ENCODE peak calls at places on chromosomes 7 and 10, in six cellular contexts. S is tibial artery; K is NT2/D1; U is NCI-H1092; B is naive thymus-derived CD4-positive, alpha-beta T cell; L is activated CD8-positive, alpha-beta memory T cell treated with anti-CD3 and anti-CD28 coated beads for 24 hours. D is an unnamed sample.

GRCh38 chr7:99843808-99844207 is 16.0 kb downstream of the CYP3A43 start:
- DNase-seq in B (no peak), S (no peak), U (no peak), K (no peak), L (no peak), D (no peak)

GRCh38 chr10:111076682-111077661 is at the start of gene ADRA2A:
- DNase-seq in S (no peak), L (peak), K (peak), U (no peak), B (no peak), D (no peak)

GRCh38 chr10:50605280-50606270 is 18.2 kb downstream of the SGMS1 start:
- DNase-seq in K (no peak), L (no peak), B (no peak), U (no peak), S (no peak), D (peak)

GRCh38 chr10:29635711-29636144 is 957 bp upstream of the SVIL start:
- DNase-seq in S (no peak), K (no peak), L (no peak), B (no peak), U (no peak), D (no peak)

GRCh38 chr7:140304071-140304799 is 94.1 kb downstream of the SLC37A3 start:
- DNase-seq in B (peak), U (peak), K (no peak), S (no peak), L (peak), D (no peak)

GRCh38 chr10:112758961-112759360 is 191.1 kb upstream of the TCF7L2 start:
- DNase-seq in S (no peak), B (no peak), U (no peak), L (no peak), K (no peak), D (no peak)

GRCh38 chr7:152341039-152341913 is 94.5 kb downstream of the KMT2C start:
- DNase-seq in S (no peak), U (peak), B (no peak), L (no peak), K (no peak), D (no peak)

GRCh38 chr10:48604408-48605263 is at the start of gene ARHGAP22:
- DNase-seq in K (no peak), L (peak), S (peak), B (no peak), U (no peak), D (peak)

GRCh38 chr10:101567165-101568006 is 20.7 kb downstream of the POLL start:
- DNase-seq in S (no peak), U (no peak), L (no peak), B (no peak), K (no peak), D (no peak)

GRCh38 chr7:84258628-84259027 is 64.0 kb upstream of the SEMA3A start:
- DNase-seq in B (no peak), L (no peak), U (no peak), K (no peak), S (no peak), D (no peak)

GRCh38 chr7:55309040-55309991 is 55.8 kb upstream of the LANCL2 start:
- DNase-seq in L (peak), S (no peak), B (no peak), K (no peak), U (no peak), D (no peak)

GRCh38 chr7:27172388-27172774 is 1.7 kb downstream of the HOXA10 start:
- DNase-seq in B (no peak), S (peak), U (no peak), L (no peak), K (no peak), D (no peak)